ENCODE peak calls at places on chromosomes 11 and 22, in seven cellular contexts. One of them, this sample, is unnamed. For H3K36me3 and H3K4me1, the result is how much of the 10 kb centered on the place peaks cover.

GRCh38 chr11:132312616-132313210 is 942.3 kb downstream of the NTM start:
- DNase-seq in fibroblast of lung: peak
- DNase-seq in lower lobe of right lung: no peak
- DNase-seq in OCI-LY7: peak
- DNase-seq in thoracic aorta: no peak
- DNase-seq in ovary: no peak
- DNase-seq in kidney: no peak
- DNase-seq in this sample: peak

GRCh38 chr22:45639747-45640102 is 31.9 kb upstream of the ATXN10 start:
- DNase-seq in fibroblast of lung: no peak
- DNase-seq in lower lobe of right lung: no peak
- DNase-seq in OCI-LY7: no peak
- DNase-seq in thoracic aorta: no peak
- DNase-seq in ovary: no peak
- DNase-seq in kidney: no peak
- DNase-seq in this sample: no peak

GRCh38 chr11:116946414-116946813 is 109.0 kb upstream of the APOA1 start:
- DNase-seq in fibroblast of lung: peak
- DNase-seq in lower lobe of right lung: no peak
- DNase-seq in OCI-LY7: no peak
- DNase-seq in thoracic aorta: no peak
- DNase-seq in ovary: no peak
- DNase-seq in kidney: no peak
- DNase-seq in this sample: no peak

GRCh38 chr11:88448131-88448530 is 110.6 kb upstream of the CTSC start:
- DNase-seq in fibroblast of lung: no peak
- DNase-seq in lower lobe of right lung: no peak
- DNase-seq in OCI-LY7: no peak
- DNase-seq in thoracic aorta: no peak
- DNase-seq in ovary: no peak
- DNase-seq in kidney: no peak
- DNase-seq in this sample: no peak

GRCh38 chr11:77101043-77101537 is 1.6 kb upstream of the OMP start:
- DNase-seq in fibroblast of lung: no peak
- DNase-seq in lower lobe of right lung: peak
- DNase-seq in OCI-LY7: peak
- DNase-seq in thoracic aorta: no peak
- DNase-seq in ovary: no peak
- DNase-seq in kidney: no peak
- DNase-seq in this sample: peak

GRCh38 chr22:46810856-46811786 is 48.7 kb downstream of the TBC1D22A start:
- DNase-seq in fibroblast of lung: no peak
- DNase-seq in lower lobe of right lung: no peak
- DNase-seq in OCI-LY7: no peak
- DNase-seq in thoracic aorta: no peak
- DNase-seq in ovary: no peak
- DNase-seq in kidney: peak
- DNase-seq in this sample: no peak

GRCh38 chr11:70244698-70245097 is 25.8 kb upstream of the PPFIA1 start:
- DNase-seq in fibroblast of lung: peak
- DNase-seq in lower lobe of right lung: no peak
- DNase-seq in OCI-LY7: no peak
- DNase-seq in thoracic aorta: no peak
- DNase-seq in ovary: no peak
- DNase-seq in kidney: no peak
- DNase-seq in this sample: no peak

GRCh38 chr22:26722159-26722558 is 64.8 kb downstream of the MIAT start:
- DNase-seq in fibroblast of lung: peak
- DNase-seq in lower lobe of right lung: no peak
- DNase-seq in OCI-LY7: no peak
- DNase-seq in thoracic aorta: no peak
- DNase-seq in ovary: no peak
- DNase-seq in kidney: no peak
- DNase-seq in this sample: no peak

GRCh38 chr11:27700351-27701261 is at the start of gene BDNF:
- DNase-seq in fibroblast of lung: peak
- DNase-seq in lower lobe of right lung: no peak
- DNase-seq in OCI-LY7: no peak
- DNase-seq in thoracic aorta: no peak
- DNase-seq in ovary: peak
- DNase-seq in kidney: peak
- DNase-seq in this sample: peak

GRCh38 chr11:68309621-68310185 is 2.7 kb upstream of the LRP5 start:
- DNase-seq in fibroblast of lung: no peak
- DNase-seq in lower lobe of right lung: peak
- DNase-seq in OCI-LY7: no peak
- DNase-seq in thoracic aorta: no peak
- DNase-seq in ovary: no peak
- DNase-seq in kidney: no peak
- DNase-seq in this sample: no peak

GRCh38 chr11:95716266-95716665 is 73.3 kb downstream of the FAM76B start:
- DNase-seq in fibroblast of lung: peak
- DNase-seq in lower lobe of right lung: no peak
- DNase-seq in OCI-LY7: peak
- DNase-seq in thoracic aorta: no peak
- DNase-seq in ovary: no peak
- DNase-seq in kidney: no peak
- DNase-seq in this sample: no peak

GRCh38 chr11:27699926-27700350 is 317 bp downstream of the BDNF start:
- DNase-seq in fibroblast of lung: no peak
- DNase-seq in lower lobe of right lung: peak
- DNase-seq in OCI-LY7: no peak
- DNase-seq in thoracic aorta: no peak
- DNase-seq in ovary: no peak
- DNase-seq in kidney: peak
- DNase-seq in this sample: no peak

GRCh38 chr11:115784796-115785521 is 280.7 kb upstream of the CADM1 start:
- DNase-seq in fibroblast of lung: peak
- DNase-seq in lower lobe of right lung: no peak
- DNase-seq in OCI-LY7: no peak
- DNase-seq in thoracic aorta: no peak
- DNase-seq in ovary: peak
- DNase-seq in kidney: peak
- DNase-seq in this sample: no peak

GRCh38 chr22:50313600-50313999 is 6.2 kb upstream of the PLXNB2 start:
- DNase-seq in fibroblast of lung: no peak
- DNase-seq in lower lobe of right lung: peak
- DNase-seq in OCI-LY7: peak
- DNase-seq in thoracic aorta: no peak
- DNase-seq in ovary: no peak
- DNase-seq in kidney: peak
- DNase-seq in this sample: no peak

DNA sequence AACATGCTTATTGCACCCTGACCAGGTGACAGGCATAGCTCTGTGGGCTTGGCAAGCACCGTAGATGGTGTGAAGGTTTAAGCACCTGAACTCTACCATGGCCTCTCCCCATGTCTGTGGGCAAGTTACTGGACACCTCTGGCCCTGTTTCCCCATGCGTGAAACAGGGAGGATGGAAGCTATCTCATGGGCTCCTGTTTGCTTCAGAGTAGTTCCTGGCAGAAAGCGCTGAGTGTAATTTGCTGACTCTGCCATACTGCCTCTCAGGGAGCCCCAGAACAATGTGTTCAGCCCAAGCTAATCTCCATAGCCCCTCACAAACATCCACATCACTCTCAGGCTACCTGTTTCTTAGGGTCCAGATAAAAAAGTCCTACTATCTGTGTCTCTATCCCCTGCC is 2.4 kb downstream of the CBX6 start:
- DNase-seq in fibroblast of lung: no peak
- DNase-seq in lower lobe of right lung: peak
- DNase-seq in OCI-LY7: no peak
- DNase-seq in thoracic aorta: no peak
- DNase-seq in ovary: peak
- DNase-seq in kidney: no peak
- DNase-seq in this sample: no peak
- H3K36me3 ChIP-seq in fibroblast of lung: under half
- H3K36me3 ChIP-seq in lower lobe of right lung: under half
- H3K36me3 ChIP-seq in OCI-LY7: half or more
- H3K36me3 ChIP-seq in thoracic aorta: under half
- H3K36me3 ChIP-seq in ovary: under half
- H3K36me3 ChIP-seq in kidney: under half
- H3K36me3 ChIP-seq in this sample: under half

GRCh38 chr11:14418801-14419417 is 59.9 kb upstream of the RRAS2 start:
- DNase-seq in fibroblast of lung: no peak
- DNase-seq in lower lobe of right lung: no peak
- DNase-seq in OCI-LY7: peak
- DNase-seq in thoracic aorta: no peak
- DNase-seq in ovary: no peak
- DNase-seq in kidney: no peak
- DNase-seq in this sample: peak
- H3K4me1 ChIP-seq in fibroblast of lung: under half
- H3K4me1 ChIP-seq in lower lobe of right lung: under half
- H3K4me1 ChIP-seq in OCI-LY7: under half
- H3K4me1 ChIP-seq in thoracic aorta: under half
- H3K4me1 ChIP-seq in ovary: under half
- H3K4me1 ChIP-seq in kidney: under half
- H3K4me1 ChIP-seq in this sample: under half

DNA sequence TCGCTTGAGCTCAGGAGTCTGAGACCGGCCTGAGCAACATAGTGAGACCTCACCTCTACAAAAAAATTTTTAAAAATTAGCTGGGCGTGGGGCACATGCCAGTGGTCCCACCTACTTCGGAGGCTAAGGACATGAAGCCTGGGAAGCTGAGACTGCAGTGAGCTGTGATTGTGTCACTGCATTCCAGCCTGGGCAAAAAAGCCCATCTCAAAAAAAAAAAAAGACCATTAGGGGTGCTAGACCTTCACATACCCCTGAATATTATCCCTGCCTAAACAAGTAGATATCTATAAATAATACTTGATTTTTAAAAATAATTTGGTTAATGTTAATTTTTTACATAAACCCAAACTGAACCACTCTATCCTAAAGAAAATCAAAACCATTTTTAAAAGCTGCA is 24.2 kb downstream of the NUP98 start:
- DNase-seq in fibroblast of lung: no peak
- DNase-seq in lower lobe of right lung: no peak
- DNase-seq in OCI-LY7: no peak
- DNase-seq in thoracic aorta: no peak
- DNase-seq in ovary: no peak
- DNase-seq in kidney: no peak
- DNase-seq in this sample: no peak
- H3K36me3 ChIP-seq in fibroblast of lung: under half
- H3K36me3 ChIP-seq in lower lobe of right lung: half or more
- H3K36me3 ChIP-seq in OCI-LY7: half or more
- H3K36me3 ChIP-seq in thoracic aorta: half or more
- H3K36me3 ChIP-seq in ovary: under half
- H3K36me3 ChIP-seq in kidney: half or more
- H3K36me3 ChIP-seq in this sample: under half

DNA sequence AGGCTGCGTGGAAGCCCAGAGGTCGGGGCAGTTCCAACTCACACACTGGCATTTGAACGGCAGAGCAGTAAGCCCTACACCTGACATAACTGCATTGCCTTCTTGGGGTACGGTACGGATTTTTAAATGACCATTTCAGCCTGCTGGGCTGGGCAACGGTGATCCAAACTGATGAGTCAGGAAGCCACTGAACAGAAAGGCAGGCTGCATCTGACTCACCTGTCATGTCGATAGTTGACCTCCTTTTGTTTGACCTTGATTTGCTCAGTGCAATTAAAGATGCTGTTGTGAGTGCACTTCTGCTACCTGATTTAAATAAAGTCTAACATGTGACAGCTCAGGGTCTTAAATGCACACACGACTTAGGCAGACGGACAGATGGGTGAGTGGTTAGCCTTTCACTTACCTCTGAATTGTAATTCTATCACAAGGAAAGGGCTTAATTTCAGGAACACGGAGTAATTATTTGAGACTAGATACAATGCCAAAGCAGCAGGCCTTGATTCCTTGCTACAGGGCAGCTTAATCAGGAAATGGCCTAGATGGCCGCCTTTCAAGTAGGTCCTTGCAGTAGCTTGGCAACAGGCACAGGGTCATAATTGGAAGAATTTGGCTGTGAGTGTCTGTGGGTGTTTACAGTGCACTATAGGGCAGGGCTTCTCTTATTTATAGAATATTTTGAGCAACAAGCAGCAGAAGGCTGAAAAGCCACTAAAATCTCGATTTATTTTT is 52.2 kb downstream of the BMAL1 start:
- DNase-seq in fibroblast of lung: peak
- DNase-seq in lower lobe of right lung: no peak
- DNase-seq in OCI-LY7: no peak
- DNase-seq in thoracic aorta: no peak
- DNase-seq in ovary: no peak
- DNase-seq in kidney: no peak
- DNase-seq in this sample: no peak
- H3K4me1 ChIP-seq in fibroblast of lung: under half
- H3K4me1 ChIP-seq in lower lobe of right lung: half or more
- H3K4me1 ChIP-seq in OCI-LY7: under half
- H3K4me1 ChIP-seq in thoracic aorta: under half
- H3K4me1 ChIP-seq in ovary: under half
- H3K4me1 ChIP-seq in kidney: under half
- H3K4me1 ChIP-seq in this sample: under half

DNA sequence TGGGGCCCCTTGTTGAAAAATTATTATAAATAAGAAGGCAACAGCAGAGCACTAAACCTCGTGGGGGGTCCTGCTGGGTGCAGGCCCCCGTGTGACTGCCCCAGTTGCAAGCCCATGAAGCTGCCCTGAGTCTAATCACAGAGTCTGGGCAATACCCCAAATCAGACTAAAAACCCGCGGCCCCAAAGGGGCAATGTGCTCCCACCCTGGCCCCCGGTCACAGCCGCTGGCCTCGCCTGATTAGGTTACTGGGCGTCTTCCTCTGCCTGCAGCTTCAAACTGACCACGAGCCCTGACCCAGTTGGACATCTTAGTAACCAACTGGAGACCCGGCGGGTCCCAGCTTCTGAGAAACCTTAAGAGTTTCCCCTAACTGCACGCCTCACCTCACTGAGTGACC is 1.6 kb downstream of the CXCR5 start:
- DNase-seq in fibroblast of lung: no peak
- DNase-seq in lower lobe of right lung: no peak
- DNase-seq in OCI-LY7: no peak
- DNase-seq in thoracic aorta: no peak
- DNase-seq in ovary: no peak
- DNase-seq in kidney: no peak
- DNase-seq in this sample: no peak
- H3K36me3 ChIP-seq in fibroblast of lung: under half
- H3K36me3 ChIP-seq in lower lobe of right lung: under half
- H3K36me3 ChIP-seq in OCI-LY7: under half
- H3K36me3 ChIP-seq in thoracic aorta: under half
- H3K36me3 ChIP-seq in ovary: under half
- H3K36me3 ChIP-seq in kidney: under half
- H3K36me3 ChIP-seq in this sample: under half

DNA sequence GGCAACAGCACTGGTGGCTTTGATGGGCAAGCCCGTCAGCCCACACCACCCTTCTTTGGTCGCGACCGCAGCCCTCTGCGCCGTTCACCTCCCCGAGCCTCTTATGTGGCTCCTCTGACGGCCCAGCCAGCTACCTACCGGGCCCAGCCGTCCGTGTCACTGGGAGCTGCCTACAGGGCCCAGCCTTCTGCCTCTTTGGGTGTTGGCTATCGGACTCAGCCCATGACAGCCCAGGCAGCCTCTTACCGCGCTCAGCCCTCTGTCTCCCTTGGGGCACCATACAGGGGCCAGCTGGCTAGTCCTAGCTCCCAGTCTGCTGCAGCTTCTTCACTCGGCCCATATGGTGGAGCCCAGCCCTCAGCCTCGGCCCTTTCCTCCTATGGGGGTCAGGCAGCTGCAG is 8.0 kb downstream of the RBM14 start:
- DNase-seq in fibroblast of lung: no peak
- DNase-seq in lower lobe of right lung: no peak
- DNase-seq in OCI-LY7: no peak
- DNase-seq in thoracic aorta: no peak
- DNase-seq in ovary: no peak
- DNase-seq in kidney: no peak
- DNase-seq in this sample: no peak
- H3K4me1 ChIP-seq in fibroblast of lung: under half
- H3K4me1 ChIP-seq in lower lobe of right lung: under half
- H3K4me1 ChIP-seq in OCI-LY7: under half
- H3K4me1 ChIP-seq in thoracic aorta: half or more
- H3K4me1 ChIP-seq in ovary: under half
- H3K4me1 ChIP-seq in kidney: under half
- H3K4me1 ChIP-seq in this sample: under half

GRCh38 chr22:29831186-29831921 is 6.7 kb downstream of the ASCC2 start:
- DNase-seq in fibroblast of lung: no peak
- DNase-seq in lower lobe of right lung: no peak
- DNase-seq in OCI-LY7: no peak
- DNase-seq in thoracic aorta: no peak
- DNase-seq in ovary: no peak
- DNase-seq in kidney: no peak
- DNase-seq in this sample: no peak
- H3K36me3 ChIP-seq in fibroblast of lung: under half
- H3K36me3 ChIP-seq in lower lobe of right lung: half or more
- H3K36me3 ChIP-seq in OCI-LY7: under half
- H3K36me3 ChIP-seq in thoracic aorta: under half
- H3K36me3 ChIP-seq in ovary: under half
- H3K36me3 ChIP-seq in kidney: under half
- H3K36me3 ChIP-seq in this sample: under half